ENCODE peak calls at places on chromosomes 6 and 20, in six cellular contexts. C, V, R, P, T and S are unnamed samples.

GRCh38 chr20:31915491-31916280 is 36.2 kb downstream of the PDRG1 start:
- DNase-seq in C (no peak), T (no peak), V (no peak), R (no peak), P (no peak), S (no peak)

GRCh38 chr6:43971776-43972126 is 155.5 kb downstream of the MRPL14 start:
- DNase-seq in V (no peak), T (no peak), C (no peak), R (no peak), P (no peak), S (no peak)

GRCh38 chr20:49245921-49246740 is 26.9 kb downstream of the DDX27 start:
- DNase-seq in T (peak), V (peak), C (no peak), R (no peak), P (no peak), S (no peak)

GRCh38 chr6:3520541-3521220 is 63.8 kb upstream of the SLC22A23 start:
- DNase-seq in V (no peak), T (no peak), C (no peak), R (no peak), P (no peak), S (no peak)

GRCh38 chr6:25788305-25788922 is 33.9 kb downstream of the SLC17A4 start:
- DNase-seq in V (peak), P (no peak), T (peak), R (no peak), C (no peak), S (peak)

GRCh38 chr20:62668441-62669027 is 26.2 kb downstream of the SLCO4A1 start:
- DNase-seq in T (peak), P (no peak), C (peak), V (no peak), R (peak), S (peak)

GRCh38 chr20:60358101-60358500 is 399.9 kb downstream of the CDH26 start:
- DNase-seq in C (no peak), P (no peak), V (no peak), T (no peak), R (no peak), S (no peak)

GRCh38 chr6:138572885-138573284 is 73.6 kb upstream of the NHSL1 start:
- DNase-seq in C (no peak), V (no peak), T (no peak), R (no peak), P (no peak), S (no peak)

GRCh38 chr6:167096991-167097390 is 25.9 kb upstream of the CCR6 start:
- DNase-seq in R (no peak), V (no peak), T (no peak), C (no peak), P (no peak), S (no peak)

GRCh38 chr6:161367472-161367871 is 93.6 kb upstream of the AGPAT4 start:
- DNase-seq in C (no peak), V (no peak), R (no peak), P (no peak), T (no peak), S (peak)

GRCh38 chr6:151388997-151389639 is 2.2 kb downstream of the ZBTB2 start:
- DNase-seq in P (no peak), C (no peak), R (no peak), V (no peak), T (no peak), S (no peak)

GRCh38 chr20:19478320-19478719 is 265.9 kb downstream of the SLC24A3 start:
- DNase-seq in R (no peak), C (no peak), T (no peak), P (no peak), V (no peak), S (no peak)

GRCh38 chr6:64497634-64498033 is 862.0 kb downstream of the PHF3 start:
- DNase-seq in R (no peak), P (no peak), T (no peak), C (no peak), V (no peak), S (no peak)

GRCh38 chr20:52826321-52826720 is 145.8 kb upstream of the TSHZ2 start:
- DNase-seq in P (no peak), R (no peak), C (no peak), T (no peak), V (no peak), S (no peak)

GRCh38 chr6:113351183-113351834 is 505.8 kb upstream of the MARCKS start:
- DNase-seq in R (no peak), V (no peak), C (no peak), P (no peak), T (no peak), S (no peak)

GRCh38 chr6:6816716-6817115 is 228.2 kb downstream of the LY86 start:
- DNase-seq in P (no peak), V (no peak), R (no peak), T (no peak), C (no peak), S (no peak)

GRCh38 chr6:22251331-22251730 is 45.5 kb downstream of the PRL start:
- DNase-seq in R (no peak), T (no peak), P (no peak), V (no peak), C (no peak), S (no peak)

GRCh38 chr20:32634041-32634805 is 39.5 kb downstream of the C20orf203 start:
- DNase-seq in R (no peak), T (no peak), V (no peak), P (no peak), C (no peak), S (no peak)

GRCh38 chr6:41462980-41463930 is 82.9 kb upstream of the FOXP4 start:
- DNase-seq in C (no peak), P (peak), T (no peak), R (no peak), V (peak), S (no peak)

GRCh38 chr20:51412333-51412761 is 130.2 kb downstream of the NFATC2 start:
- DNase-seq in V (no peak), T (no peak), C (no peak), R (no peak), P (no peak), S (no peak)

GRCh38 chr6:80508885-80509630 is 402.6 kb downstream of the BCKDHB start:
- DNase-seq in R (no peak), T (no peak), P (no peak), V (no peak), C (no peak), S (no peak)

GRCh38 chr6:42742116-42742894 is 3.6 kb downstream of the TBCC start:
- DNase-seq in C (no peak), P (no peak), R (no peak), T (no peak), V (no peak), S (no peak)

GRCh38 chr6:125157280-125157679 is 3.7 kb downstream of the TPD52L1 start:
- DNase-seq in V (no peak), P (no peak), R (no peak), T (no peak), C (no peak), S (no peak)

GRCh38 chr6:36443498-36443844 is 671 bp downstream of the KCTD20 start:
- DNase-seq in P (no peak), C (no peak), V (no peak), T (no peak), R (no peak), S (no peak)

GRCh38 chr6:137332637-137333228 is 113.5 kb upstream of the IFNGR1 start:
- DNase-seq in V (no peak), T (no peak), R (no peak), C (no peak), P (no peak), S (no peak)

GRCh38 chr6:85436408-85436807 is 13.5 kb upstream of the NT5E start:
- DNase-seq in V (no peak), C (no peak), R (no peak), P (no peak), T (no peak), S (no peak)

GRCh38 chr6:17910178-17910577 is 77.3 kb downstream of the KIF13A start:
- DNase-seq in V (no peak), T (no peak), C (no peak), R (no peak), P (no peak), S (no peak)

GRCh38 chr20:51500311-51500710 is 42.2 kb downstream of the NFATC2 start:
- DNase-seq in T (no peak), C (no peak), V (peak), R (no peak), P (no peak), S (no peak)